ENCODE peak calls at places on chromosome 2, in nine cellular contexts. One of them, this sample, is unnamed.

GRCh38 chr2:16361261-16361990 is 304.2 kb downstream of the CYRIA start:
- DNase-seq in suprapubic skin: no peak
- DNase-seq in Peyer's patch: no peak
- DNase-seq in esophagus squamous epithelium: no peak
- DNase-seq in heart left ventricle: no peak
- DNase-seq in body of pancreas: no peak
- DNase-seq in A549: no peak
- DNase-seq in GM12878: no peak
- DNase-seq in upper lobe of left lung: no peak
- DNase-seq in this sample: no peak

GRCh38 chr2:3414133-3414856 is 34.8 kb downstream of the TRAPPC12 start:
- DNase-seq in suprapubic skin: no peak
- DNase-seq in Peyer's patch: no peak
- DNase-seq in esophagus squamous epithelium: no peak
- DNase-seq in heart left ventricle: no peak
- DNase-seq in body of pancreas: no peak
- DNase-seq in A549: no peak
- DNase-seq in GM12878: no peak
- DNase-seq in upper lobe of left lung: no peak
- DNase-seq in this sample: no peak

GRCh38 chr2:102841107-102841840 is 79.4 kb downstream of the TMEM182 start:
- DNase-seq in suprapubic skin: no peak
- DNase-seq in Peyer's patch: no peak
- DNase-seq in esophagus squamous epithelium: no peak
- DNase-seq in heart left ventricle: peak
- DNase-seq in body of pancreas: peak
- DNase-seq in A549: peak
- DNase-seq in GM12878: no peak
- DNase-seq in upper lobe of left lung: peak
- DNase-seq in this sample: peak

GRCh38 chr2:192775461-192776262 is 580.9 kb upstream of the TMEFF2 start:
- DNase-seq in suprapubic skin: no peak
- DNase-seq in Peyer's patch: no peak
- DNase-seq in esophagus squamous epithelium: no peak
- DNase-seq in heart left ventricle: no peak
- DNase-seq in body of pancreas: no peak
- DNase-seq in A549: no peak
- DNase-seq in GM12878: no peak
- DNase-seq in upper lobe of left lung: no peak
- DNase-seq in this sample: no peak

GRCh38 chr2:156598563-156598962 is 162.4 kb downstream of the GPD2 start:
- DNase-seq in suprapubic skin: no peak
- DNase-seq in Peyer's patch: no peak
- DNase-seq in esophagus squamous epithelium: no peak
- DNase-seq in heart left ventricle: no peak
- DNase-seq in body of pancreas: no peak
- DNase-seq in A549: no peak
- DNase-seq in GM12878: no peak
- DNase-seq in upper lobe of left lung: no peak
- DNase-seq in this sample: no peak

GRCh38 chr2:9124231-9124651 is 82.4 kb upstream of the ASAP2 start:
- DNase-seq in suprapubic skin: no peak
- DNase-seq in Peyer's patch: no peak
- DNase-seq in esophagus squamous epithelium: no peak
- DNase-seq in heart left ventricle: no peak
- DNase-seq in body of pancreas: no peak
- DNase-seq in A549: no peak
- DNase-seq in GM12878: no peak
- DNase-seq in upper lobe of left lung: no peak
- DNase-seq in this sample: no peak

GRCh38 chr2:27716301-27717069 is 52.8 kb downstream of the SLC4A1AP start:
- DNase-seq in suprapubic skin: no peak
- DNase-seq in Peyer's patch: no peak
- DNase-seq in esophagus squamous epithelium: no peak
- DNase-seq in heart left ventricle: no peak
- DNase-seq in body of pancreas: no peak
- DNase-seq in A549: no peak
- DNase-seq in GM12878: no peak
- DNase-seq in upper lobe of left lung: no peak
- DNase-seq in this sample: no peak

GRCh38 chr2:100588071-100588786 is 25.4 kb downstream of the PDCL3 start:
- DNase-seq in suprapubic skin: peak
- DNase-seq in Peyer's patch: no peak
- DNase-seq in esophagus squamous epithelium: no peak
- DNase-seq in heart left ventricle: no peak
- DNase-seq in body of pancreas: no peak
- DNase-seq in A549: no peak
- DNase-seq in GM12878: peak
- DNase-seq in upper lobe of left lung: no peak
- DNase-seq in this sample: no peak

GRCh38 chr2:96117701-96118588 is 1.6 kb upstream of the ADRA2B start:
- DNase-seq in suprapubic skin: no peak
- DNase-seq in Peyer's patch: no peak
- DNase-seq in esophagus squamous epithelium: no peak
- DNase-seq in heart left ventricle: no peak
- DNase-seq in body of pancreas: no peak
- DNase-seq in A549: peak
- DNase-seq in GM12878: no peak
- DNase-seq in upper lobe of left lung: no peak
- DNase-seq in this sample: peak

GRCh38 chr2:98087447-98088065 is 589 bp downstream of the VWA3B start:
- DNase-seq in suprapubic skin: no peak
- DNase-seq in Peyer's patch: no peak
- DNase-seq in esophagus squamous epithelium: no peak
- DNase-seq in heart left ventricle: no peak
- DNase-seq in body of pancreas: no peak
- DNase-seq in A549: no peak
- DNase-seq in GM12878: no peak
- DNase-seq in upper lobe of left lung: no peak
- DNase-seq in this sample: no peak

GRCh38 chr2:176281267-176281666 is 12.0 kb downstream of the MTX2 start:
- DNase-seq in suprapubic skin: no peak
- DNase-seq in Peyer's patch: no peak
- DNase-seq in esophagus squamous epithelium: no peak
- DNase-seq in heart left ventricle: no peak
- DNase-seq in body of pancreas: no peak
- DNase-seq in A549: no peak
- DNase-seq in GM12878: no peak
- DNase-seq in upper lobe of left lung: no peak
- DNase-seq in this sample: no peak

GRCh38 chr2:153986488-153987229 is 114.9 kb downstream of the GALNT13 start:
- DNase-seq in suprapubic skin: no peak
- DNase-seq in Peyer's patch: no peak
- DNase-seq in esophagus squamous epithelium: no peak
- DNase-seq in heart left ventricle: no peak
- DNase-seq in body of pancreas: no peak
- DNase-seq in A549: peak
- DNase-seq in GM12878: no peak
- DNase-seq in upper lobe of left lung: no peak
- DNase-seq in this sample: no peak

GRCh38 chr2:182509-183122 is 81.2 kb downstream of the SH3YL1 start:
- DNase-seq in suprapubic skin: no peak
- DNase-seq in Peyer's patch: no peak
- DNase-seq in esophagus squamous epithelium: no peak
- DNase-seq in heart left ventricle: no peak
- DNase-seq in body of pancreas: no peak
- DNase-seq in A549: no peak
- DNase-seq in GM12878: no peak
- DNase-seq in upper lobe of left lung: no peak
- DNase-seq in this sample: no peak

GRCh38 chr2:180002198-180002597 is 4.9 kb downstream of the CWC22 start:
- DNase-seq in suprapubic skin: no peak
- DNase-seq in Peyer's patch: no peak
- DNase-seq in esophagus squamous epithelium: no peak
- DNase-seq in heart left ventricle: no peak
- DNase-seq in body of pancreas: no peak
- DNase-seq in A549: no peak
- DNase-seq in GM12878: no peak
- DNase-seq in upper lobe of left lung: no peak
- DNase-seq in this sample: no peak

GRCh38 chr2:209933499-209934458 is 68.7 kb upstream of the RPE start:
- DNase-seq in suprapubic skin: no peak
- DNase-seq in Peyer's patch: no peak
- DNase-seq in esophagus squamous epithelium: no peak
- DNase-seq in heart left ventricle: no peak
- DNase-seq in body of pancreas: peak
- DNase-seq in A549: no peak
- DNase-seq in GM12878: no peak
- DNase-seq in upper lobe of left lung: no peak
- DNase-seq in this sample: no peak

GRCh38 chr2:157497603-157498314 is 53.9 kb upstream of the CYTIP start:
- DNase-seq in suprapubic skin: no peak
- DNase-seq in Peyer's patch: no peak
- DNase-seq in esophagus squamous epithelium: no peak
- DNase-seq in heart left ventricle: no peak
- DNase-seq in body of pancreas: no peak
- DNase-seq in A549: peak
- DNase-seq in GM12878: no peak
- DNase-seq in upper lobe of left lung: no peak
- DNase-seq in this sample: no peak

GRCh38 chr2:127646487-127647241 is 711 bp downstream of the GPR17 start:
- DNase-seq in suprapubic skin: no peak
- DNase-seq in Peyer's patch: no peak
- DNase-seq in esophagus squamous epithelium: no peak
- DNase-seq in heart left ventricle: no peak
- DNase-seq in body of pancreas: no peak
- DNase-seq in A549: no peak
- DNase-seq in GM12878: no peak
- DNase-seq in upper lobe of left lung: no peak
- DNase-seq in this sample: peak

DNA sequence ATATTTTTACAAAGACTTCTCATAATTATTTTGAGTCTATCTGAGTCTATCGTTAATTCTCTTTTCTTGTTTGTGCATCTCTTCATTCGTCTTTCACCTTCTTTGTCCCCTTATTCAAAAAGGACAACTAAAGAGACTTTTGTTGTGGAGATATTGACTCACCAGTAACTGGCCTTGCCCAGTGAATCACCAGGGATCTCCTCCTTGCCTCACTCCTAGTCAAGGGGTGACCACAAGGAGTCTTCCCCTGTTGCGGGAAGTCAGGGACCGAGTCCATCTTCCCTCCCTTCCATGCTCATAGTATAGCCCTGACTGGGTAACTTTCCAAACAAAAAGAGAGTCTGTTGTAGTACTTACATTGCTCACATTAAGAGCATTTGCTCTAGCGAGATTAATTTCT is 158.9 kb downstream of the NEB start:
- DNase-seq in suprapubic skin: no peak
- DNase-seq in Peyer's patch: no peak
- DNase-seq in esophagus squamous epithelium: no peak
- DNase-seq in heart left ventricle: no peak
- DNase-seq in body of pancreas: no peak
- DNase-seq in A549: no peak
- DNase-seq in GM12878: no peak
- DNase-seq in upper lobe of left lung: no peak
- DNase-seq in this sample: no peak
- TF ChIP-seq POLR2A in suprapubic skin: no peak
- TF ChIP-seq POLR2A in Peyer's patch: no peak
- TF ChIP-seq POLR2A in esophagus squamous epithelium: no peak
- TF ChIP-seq POLR2A in heart left ventricle: no peak
- TF ChIP-seq POLR2A in body of pancreas: no peak
- TF ChIP-seq POLR2A in A549: no peak
- TF ChIP-seq POLR2A in GM12878: no peak
- TF ChIP-seq POLR2A in upper lobe of left lung: no peak
- TF ChIP-seq POLR2A in this sample: no peak

GRCh38 chr2:228675042-228675441 is 493.6 kb upstream of the SPHKAP start:
- DNase-seq in suprapubic skin: no peak
- DNase-seq in Peyer's patch: no peak
- DNase-seq in esophagus squamous epithelium: no peak
- DNase-seq in heart left ventricle: no peak
- DNase-seq in body of pancreas: no peak
- DNase-seq in A549: no peak
- DNase-seq in GM12878: no peak
- DNase-seq in upper lobe of left lung: no peak
- DNase-seq in this sample: no peak
- H3K27ac ChIP-seq in suprapubic skin: peak
- H3K27ac ChIP-seq in Peyer's patch: no peak
- H3K27ac ChIP-seq in esophagus squamous epithelium: no peak
- H3K27ac ChIP-seq in heart left ventricle: no peak
- H3K27ac ChIP-seq in body of pancreas: no peak
- H3K27ac ChIP-seq in A549: no peak
- H3K27ac ChIP-seq in GM12878: no peak
- H3K27ac ChIP-seq in upper lobe of left lung: no peak
- H3K27ac ChIP-seq in this sample: no peak

GRCh38 chr2:133854603-133855200 is 286.4 kb upstream of the NCKAP5 start:
- DNase-seq in suprapubic skin: no peak
- DNase-seq in Peyer's patch: no peak
- DNase-seq in esophagus squamous epithelium: no peak
- DNase-seq in heart left ventricle: no peak
- DNase-seq in body of pancreas: no peak
- DNase-seq in A549: no peak
- DNase-seq in GM12878: no peak
- DNase-seq in upper lobe of left lung: no peak
- DNase-seq in this sample: no peak

GRCh38 chr2:133862400-133862977 is 294.2 kb upstream of the NCKAP5 start:
- DNase-seq in suprapubic skin: no peak
- DNase-seq in Peyer's patch: no peak
- DNase-seq in esophagus squamous epithelium: no peak
- DNase-seq in heart left ventricle: no peak
- DNase-seq in body of pancreas: no peak
- DNase-seq in A549: no peak
- DNase-seq in GM12878: no peak
- DNase-seq in upper lobe of left lung: no peak
- DNase-seq in this sample: no peak

GRCh38 chr2:133859578-133859977 is 291.3 kb upstream of the NCKAP5 start:
- DNase-seq in suprapubic skin: no peak
- DNase-seq in Peyer's patch: no peak
- DNase-seq in esophagus squamous epithelium: no peak
- DNase-seq in heart left ventricle: no peak
- DNase-seq in body of pancreas: no peak
- DNase-seq in A549: no peak
- DNase-seq in GM12878: no peak
- DNase-seq in upper lobe of left lung: no peak
- DNase-seq in this sample: no peak

GRCh38 chr2:133856678-133857077 is 288.4 kb upstream of the NCKAP5 start:
- DNase-seq in suprapubic skin: no peak
- DNase-seq in Peyer's patch: no peak
- DNase-seq in esophagus squamous epithelium: no peak
- DNase-seq in heart left ventricle: no peak
- DNase-seq in body of pancreas: no peak
- DNase-seq in A549: no peak
- DNase-seq in GM12878: no peak
- DNase-seq in upper lobe of left lung: no peak
- DNase-seq in this sample: no peak
- TF ChIP-seq POLR2A in suprapubic skin: no peak
- TF ChIP-seq POLR2A in Peyer's patch: no peak
- TF ChIP-seq POLR2A in esophagus squamous epithelium: no peak
- TF ChIP-seq POLR2A in heart left ventricle: no peak
- TF ChIP-seq POLR2A in body of pancreas: no peak
- TF ChIP-seq POLR2A in A549: no peak
- TF ChIP-seq POLR2A in GM12878: no peak
- TF ChIP-seq POLR2A in upper lobe of left lung: no peak
- TF ChIP-seq POLR2A in this sample: no peak

GRCh38 chr2:187748958-187749357 is 194.7 kb upstream of the TFPI start:
- DNase-seq in suprapubic skin: no peak
- DNase-seq in Peyer's patch: no peak
- DNase-seq in esophagus squamous epithelium: no peak
- DNase-seq in heart left ventricle: no peak
- DNase-seq in body of pancreas: peak
- DNase-seq in A549: no peak
- DNase-seq in GM12878: no peak
- DNase-seq in upper lobe of left lung: no peak
- DNase-seq in this sample: no peak
- H3K27ac ChIP-seq in suprapubic skin: no peak
- H3K27ac ChIP-seq in Peyer's patch: no peak
- H3K27ac ChIP-seq in esophagus squamous epithelium: no peak
- H3K27ac ChIP-seq in heart left ventricle: no peak
- H3K27ac ChIP-seq in body of pancreas: no peak
- H3K27ac ChIP-seq in A549: no peak
- H3K27ac ChIP-seq in GM12878: no peak
- H3K27ac ChIP-seq in upper lobe of left lung: no peak
- H3K27ac ChIP-seq in this sample: no peak

GRCh38 chr2:70557171-70557838 is 3.7 kb upstream of the TGFA start:
- DNase-seq in suprapubic skin: no peak
- DNase-seq in Peyer's patch: no peak
- DNase-seq in esophagus squamous epithelium: no peak
- DNase-seq in heart left ventricle: no peak
- DNase-seq in body of pancreas: peak
- DNase-seq in A549: no peak
- DNase-seq in GM12878: no peak
- DNase-seq in upper lobe of left lung: peak
- DNase-seq in this sample: no peak
- TF ChIP-seq POLR2A in suprapubic skin: no peak
- TF ChIP-seq POLR2A in Peyer's patch: peak
- TF ChIP-seq POLR2A in esophagus squamous epithelium: no peak
- TF ChIP-seq POLR2A in heart left ventricle: no peak
- TF ChIP-seq POLR2A in body of pancreas: peak
- TF ChIP-seq POLR2A in A549: no peak
- TF ChIP-seq POLR2A in GM12878: no peak
- TF ChIP-seq POLR2A in upper lobe of left lung: no peak
- TF ChIP-seq POLR2A in this sample: no peak